ENCODE peak calls at places on chromosomes 6 and 20, in eight cellular contexts. One of them, this sample, is unnamed.

GRCh38 chr6:6007311-6008113 is 787 bp upstream of the NRN1 start:
- DNase-seq in choroid plexus epithelial cell: no peak
- DNase-seq in AG08396: peak
- DNase-seq in GM10248: peak
- DNase-seq in posterior cingulate gyrus: no peak
- DNase-seq in fibroblast of the aortic adventitia: no peak
- DNase-seq in anterior cingulate cortex: peak
- DNase-seq in GM18507: no peak
- DNase-seq in this sample: peak

GRCh38 chr6:42740725-42741124 is 5.2 kb downstream of the TBCC start:
- DNase-seq in choroid plexus epithelial cell: no peak
- DNase-seq in AG08396: no peak
- DNase-seq in GM10248: no peak
- DNase-seq in posterior cingulate gyrus: no peak
- DNase-seq in fibroblast of the aortic adventitia: peak
- DNase-seq in anterior cingulate cortex: no peak
- DNase-seq in GM18507: no peak
- DNase-seq in this sample: no peak

GRCh38 chr6:26020291-26020982 is 57.8 kb downstream of the TRIM38 start:
- DNase-seq in choroid plexus epithelial cell: peak
- DNase-seq in AG08396: peak
- DNase-seq in GM10248: peak
- DNase-seq in posterior cingulate gyrus: peak
- DNase-seq in fibroblast of the aortic adventitia: peak
- DNase-seq in anterior cingulate cortex: peak
- DNase-seq in GM18507: no peak
- DNase-seq in this sample: peak

GRCh38 chr6:11700118-11700718 is 78.4 kb downstream of the ADTRP start:
- DNase-seq in choroid plexus epithelial cell: peak
- DNase-seq in AG08396: no peak
- DNase-seq in GM10248: peak
- DNase-seq in posterior cingulate gyrus: no peak
- DNase-seq in fibroblast of the aortic adventitia: peak
- DNase-seq in anterior cingulate cortex: no peak
- DNase-seq in GM18507: no peak
- DNase-seq in this sample: peak

GRCh38 chr6:122033564-122034181 is 365.8 kb upstream of the HSF2 start:
- DNase-seq in choroid plexus epithelial cell: peak
- DNase-seq in AG08396: peak
- DNase-seq in GM10248: peak
- DNase-seq in posterior cingulate gyrus: no peak
- DNase-seq in fibroblast of the aortic adventitia: peak
- DNase-seq in anterior cingulate cortex: no peak
- DNase-seq in GM18507: no peak
- DNase-seq in this sample: peak

GRCh38 chr20:50273601-50274491 is 83.2 kb downstream of the CEBPB start:
- DNase-seq in choroid plexus epithelial cell: no peak
- DNase-seq in AG08396: no peak
- DNase-seq in GM10248: no peak
- DNase-seq in posterior cingulate gyrus: no peak
- DNase-seq in fibroblast of the aortic adventitia: no peak
- DNase-seq in anterior cingulate cortex: peak
- DNase-seq in GM18507: no peak
- DNase-seq in this sample: no peak

GRCh38 chr6:17505767-17506280 is 94.3 kb upstream of the FAM8A1 start:
- DNase-seq in choroid plexus epithelial cell: peak
- DNase-seq in AG08396: peak
- DNase-seq in GM10248: no peak
- DNase-seq in posterior cingulate gyrus: no peak
- DNase-seq in fibroblast of the aortic adventitia: no peak
- DNase-seq in anterior cingulate cortex: no peak
- DNase-seq in GM18507: no peak
- DNase-seq in this sample: no peak

GRCh38 chr6:141484726-141485125 is 648.0 kb upstream of the GJE1 start:
- DNase-seq in choroid plexus epithelial cell: peak
- DNase-seq in AG08396: no peak
- DNase-seq in GM10248: peak
- DNase-seq in posterior cingulate gyrus: no peak
- DNase-seq in fibroblast of the aortic adventitia: peak
- DNase-seq in anterior cingulate cortex: peak
- DNase-seq in GM18507: no peak
- DNase-seq in this sample: peak

GRCh38 chr6:30821862-30822784 is 62.2 kb upstream of the DDR1 start:
- DNase-seq in choroid plexus epithelial cell: peak
- DNase-seq in AG08396: peak
- DNase-seq in GM10248: peak
- DNase-seq in posterior cingulate gyrus: no peak
- DNase-seq in fibroblast of the aortic adventitia: peak
- DNase-seq in anterior cingulate cortex: no peak
- DNase-seq in GM18507: no peak
- DNase-seq in this sample: peak

GRCh38 chr6:72820906-72821305 is 199.0 kb downstream of the KCNQ5 start:
- DNase-seq in choroid plexus epithelial cell: no peak
- DNase-seq in AG08396: no peak
- DNase-seq in GM10248: no peak
- DNase-seq in posterior cingulate gyrus: no peak
- DNase-seq in fibroblast of the aortic adventitia: no peak
- DNase-seq in anterior cingulate cortex: no peak
- DNase-seq in GM18507: no peak
- DNase-seq in this sample: no peak

GRCh38 chr6:12150812-12151432 is 138.8 kb downstream of the HIVEP1 start:
- DNase-seq in choroid plexus epithelial cell: peak
- DNase-seq in AG08396: no peak
- DNase-seq in GM10248: no peak
- DNase-seq in posterior cingulate gyrus: peak
- DNase-seq in fibroblast of the aortic adventitia: no peak
- DNase-seq in anterior cingulate cortex: peak
- DNase-seq in GM18507: no peak
- DNase-seq in this sample: peak

GRCh38 chr20:38755324-38755910 is 7.2 kb downstream of the ACTR5 start:
- DNase-seq in choroid plexus epithelial cell: no peak
- DNase-seq in AG08396: no peak
- DNase-seq in GM10248: no peak
- DNase-seq in posterior cingulate gyrus: no peak
- DNase-seq in fibroblast of the aortic adventitia: no peak
- DNase-seq in anterior cingulate cortex: no peak
- DNase-seq in GM18507: no peak
- DNase-seq in this sample: no peak

GRCh38 chr20:57501461-57502330 is 23.2 kb downstream of the CTCFL start:
- DNase-seq in choroid plexus epithelial cell: peak
- DNase-seq in AG08396: peak
- DNase-seq in GM10248: no peak
- DNase-seq in posterior cingulate gyrus: no peak
- DNase-seq in fibroblast of the aortic adventitia: no peak
- DNase-seq in anterior cingulate cortex: no peak
- DNase-seq in GM18507: no peak
- DNase-seq in this sample: peak

GRCh38 chr6:25013249-25013648 is 77.5 kb upstream of the RIPOR2 start:
- DNase-seq in choroid plexus epithelial cell: no peak
- DNase-seq in AG08396: no peak
- DNase-seq in GM10248: no peak
- DNase-seq in posterior cingulate gyrus: no peak
- DNase-seq in fibroblast of the aortic adventitia: no peak
- DNase-seq in anterior cingulate cortex: no peak
- DNase-seq in GM18507: no peak
- DNase-seq in this sample: no peak

GRCh38 chr6:27668442-27669275 is 195.8 kb upstream of the ZNF184 start:
- DNase-seq in choroid plexus epithelial cell: peak
- DNase-seq in AG08396: peak
- DNase-seq in GM10248: peak
- DNase-seq in posterior cingulate gyrus: no peak
- DNase-seq in fibroblast of the aortic adventitia: peak
- DNase-seq in anterior cingulate cortex: peak
- DNase-seq in GM18507: no peak
- DNase-seq in this sample: peak

GRCh38 chr20:64106981-64107735 is at the start of gene NPBWR2:
- DNase-seq in choroid plexus epithelial cell: no peak
- DNase-seq in AG08396: no peak
- DNase-seq in GM10248: peak
- DNase-seq in posterior cingulate gyrus: peak
- DNase-seq in fibroblast of the aortic adventitia: no peak
- DNase-seq in anterior cingulate cortex: no peak
- DNase-seq in GM18507: no peak
- DNase-seq in this sample: no peak

GRCh38 chr20:4961746-4962145 is 39.6 kb downstream of the SLC23A2 start:
- DNase-seq in choroid plexus epithelial cell: peak
- DNase-seq in AG08396: no peak
- DNase-seq in GM10248: no peak
- DNase-seq in posterior cingulate gyrus: no peak
- DNase-seq in fibroblast of the aortic adventitia: peak
- DNase-seq in anterior cingulate cortex: no peak
- DNase-seq in GM18507: no peak
- DNase-seq in this sample: no peak

GRCh38 chr6:127966616-127967015 is 65.8 kb upstream of the THEMIS start:
- DNase-seq in choroid plexus epithelial cell: peak
- DNase-seq in AG08396: peak
- DNase-seq in GM10248: no peak
- DNase-seq in posterior cingulate gyrus: no peak
- DNase-seq in fibroblast of the aortic adventitia: peak
- DNase-seq in anterior cingulate cortex: no peak
- DNase-seq in GM18507: no peak
- DNase-seq in this sample: no peak

GRCh38 chr6:2582268-2582667 is 168.5 kb downstream of the MYLK4 start:
- DNase-seq in choroid plexus epithelial cell: no peak
- DNase-seq in AG08396: no peak
- DNase-seq in GM10248: no peak
- DNase-seq in posterior cingulate gyrus: no peak
- DNase-seq in fibroblast of the aortic adventitia: no peak
- DNase-seq in anterior cingulate cortex: no peak
- DNase-seq in GM18507: no peak
- DNase-seq in this sample: no peak

GRCh38 chr20:45114465-45115385 is at the start of gene WFDC5:
- DNase-seq in choroid plexus epithelial cell: no peak
- DNase-seq in AG08396: no peak
- DNase-seq in GM10248: peak
- DNase-seq in posterior cingulate gyrus: no peak
- DNase-seq in fibroblast of the aortic adventitia: no peak
- DNase-seq in anterior cingulate cortex: no peak
- DNase-seq in GM18507: no peak
- DNase-seq in this sample: no peak

GRCh38 chr6:71194730-71195129 is 93.9 kb upstream of the OGFRL1 start:
- DNase-seq in choroid plexus epithelial cell: peak
- DNase-seq in AG08396: peak
- DNase-seq in GM10248: no peak
- DNase-seq in posterior cingulate gyrus: no peak
- DNase-seq in fibroblast of the aortic adventitia: peak
- DNase-seq in anterior cingulate cortex: no peak
- DNase-seq in GM18507: no peak
- DNase-seq in this sample: no peak

GRCh38 chr6:122832515-122833228 is 43.6 kb downstream of the SMPDL3A start:
- DNase-seq in choroid plexus epithelial cell: peak
- DNase-seq in AG08396: no peak
- DNase-seq in GM10248: no peak
- DNase-seq in posterior cingulate gyrus: no peak
- DNase-seq in fibroblast of the aortic adventitia: no peak
- DNase-seq in anterior cingulate cortex: no peak
- DNase-seq in GM18507: no peak
- DNase-seq in this sample: no peak

GRCh38 chr6:136439514-136440186 is 110.6 kb downstream of the MAP7 start:
- DNase-seq in choroid plexus epithelial cell: no peak
- DNase-seq in AG08396: no peak
- DNase-seq in GM10248: no peak
- DNase-seq in posterior cingulate gyrus: no peak
- DNase-seq in fibroblast of the aortic adventitia: no peak
- DNase-seq in anterior cingulate cortex: no peak
- DNase-seq in GM18507: no peak
- DNase-seq in this sample: no peak

GRCh38 chr6:38215651-38216319 is 396.3 kb downstream of the ZFAND3 start:
- DNase-seq in choroid plexus epithelial cell: no peak
- DNase-seq in AG08396: no peak
- DNase-seq in GM10248: peak
- DNase-seq in posterior cingulate gyrus: no peak
- DNase-seq in fibroblast of the aortic adventitia: no peak
- DNase-seq in anterior cingulate cortex: no peak
- DNase-seq in GM18507: no peak
- DNase-seq in this sample: peak

GRCh38 chr6:125370343-125370742 is 68.6 kb upstream of the HDDC2 start:
- DNase-seq in choroid plexus epithelial cell: no peak
- DNase-seq in AG08396: no peak
- DNase-seq in GM10248: no peak
- DNase-seq in posterior cingulate gyrus: no peak
- DNase-seq in fibroblast of the aortic adventitia: no peak
- DNase-seq in anterior cingulate cortex: no peak
- DNase-seq in GM18507: no peak
- DNase-seq in this sample: no peak

This sample was measured in GM12865.